ENCODE peak calls at places on chromosomes 6 and 20, in six cellular contexts. L is cardiac muscle cell, C is tibial artery, J is heart left ventricle, Z is GM23248, X is SK-N-SH. R is an unnamed sample. For H3K36me3, the result is how much of the 10 kb centered on the place peaks cover.

GRCh38 chr6:49787176-49787575 is at the start of gene PGK2:
- DNase-seq in L (no peak), J (no peak), X (no peak), Z (no peak), C (no peak), R (no peak)

GRCh38 chr6:105501945-105502344 is 99.1 kb upstream of the PREP start:
- DNase-seq in L (no peak), Z (no peak), C (no peak), X (no peak), J (no peak), R (no peak)

GRCh38 chr20:25148181-25148981 is 47.1 kb upstream of the ENTPD6 start:
- DNase-seq in J (no peak), Z (peak), L (peak), C (peak), X (peak), R (peak)

GRCh38 chr20:50470249-50470858 is 39.8 kb upstream of the PTPN1 start:
- DNase-seq in L (no peak), Z (peak), J (no peak), X (no peak), C (no peak), R (peak)

GRCh38 chr6:8182209-8182845 is 80.0 kb upstream of the EEF1E1 start:
- DNase-seq in Z (peak), L (peak), C (no peak), J (no peak), X (no peak), R (no peak)

GRCh38 chr6:44166116-44166515 is 7.5 kb downstream of the CAPN11 start:
- DNase-seq in Z (no peak), L (no peak), X (no peak), C (no peak), J (no peak), R (no peak)

GRCh38 chr6:8481727-8482126 is 46.4 kb upstream of the SLC35B3 start:
- DNase-seq in L (peak), C (no peak), J (no peak), Z (peak), X (no peak), R (no peak)

GRCh38 chr20:47126709-47127108 is 229.8 kb downstream of the ZMYND8 start:
- DNase-seq in X (no peak), J (no peak), C (no peak), Z (peak), L (peak), R (peak)

GRCh38 chr6:44649365-44650025 is 262.0 kb downstream of the CDC5L start:
- DNase-seq in X (no peak), L (peak), J (no peak), Z (peak), C (no peak), R (no peak)

GRCh38 chr6:116447496-116448011 is 13.6 kb upstream of the CALHM6 start:
- DNase-seq in C (no peak), Z (peak), L (peak), X (no peak), J (no peak), R (peak)

GRCh38 chr20:24962182-24962492 is 13.1 kb downstream of the CST7 start:
- DNase-seq in L (no peak), X (no peak), J (no peak), C (no peak), Z (no peak), R (no peak)

GRCh38 chr6:3228046-3228671 is 706 bp upstream of the TUBB2B start:
- DNase-seq in L (no peak), C (no peak), X (peak), J (no peak), Z (no peak), R (no peak)

GRCh38 chr20:38307371-38308046 is 3.6 kb downstream of the BPI start:
- DNase-seq in J (no peak), X (no peak), Z (peak), C (no peak), L (peak), R (peak)

GRCh38 chr6:4817551-4817950 is 41.3 kb downstream of the CDYL start:
- DNase-seq in J (no peak), C (no peak), Z (peak), X (no peak), L (no peak), R (no peak)

GRCh38 chr6:37485259-37485658 is 14.4 kb downstream of the CCDC167 start:
- DNase-seq in J (no peak), X (peak), L (no peak), C (no peak), Z (peak), R (no peak)

GRCh38 chr6:90297866-90298381 is 1.3 kb upstream of the BACH2 start:
- DNase-seq in C (no peak), X (no peak), J (no peak), Z (no peak), L (no peak), R (no peak)

GRCh38 chr6:551829-552350 is 105.0 kb downstream of the HUS1B start:
- DNase-seq in J (no peak), Z (no peak), C (no peak), X (no peak), L (no peak), R (no peak)

GRCh38 chr20:10438217-10438616 is 3.1 kb downstream of the SLX4IP start:
- DNase-seq in X (no peak), C (no peak), L (no peak), Z (no peak), J (no peak), R (no peak)

GRCh38 chr6:28446818-28447511 is 3.7 kb upstream of the ZSCAN23 start:
- DNase-seq in Z (peak), J (no peak), L (peak), X (peak), C (no peak), R (peak)
- H3K4me3 ChIP-seq in Z (peak), J (peak), L (peak), X (peak), C (peak), R (peak)

GRCh38 chr20:53582574-53583351 is 10.9 kb downstream of the ZNF217 start:
- DNase-seq in X (peak), Z (peak), J (no peak), L (peak), C (no peak), R (peak)

GRCh38 chr20:53579581-53580375 is 13.9 kb downstream of the ZNF217 start:
- DNase-seq in L (peak), Z (peak), C (no peak), X (no peak), J (no peak), R (no peak)

GRCh38 chr20:53580376-53581111 is 13.1 kb downstream of the ZNF217 start:
- DNase-seq in C (no peak), X (no peak), Z (peak), J (no peak), L (no peak), R (no peak)

GRCh38 chr20:53579266-53579580 is 14.4 kb downstream of the ZNF217 start:
- DNase-seq in C (no peak), L (no peak), J (no peak), Z (no peak), X (no peak), R (no peak)

DNA sequence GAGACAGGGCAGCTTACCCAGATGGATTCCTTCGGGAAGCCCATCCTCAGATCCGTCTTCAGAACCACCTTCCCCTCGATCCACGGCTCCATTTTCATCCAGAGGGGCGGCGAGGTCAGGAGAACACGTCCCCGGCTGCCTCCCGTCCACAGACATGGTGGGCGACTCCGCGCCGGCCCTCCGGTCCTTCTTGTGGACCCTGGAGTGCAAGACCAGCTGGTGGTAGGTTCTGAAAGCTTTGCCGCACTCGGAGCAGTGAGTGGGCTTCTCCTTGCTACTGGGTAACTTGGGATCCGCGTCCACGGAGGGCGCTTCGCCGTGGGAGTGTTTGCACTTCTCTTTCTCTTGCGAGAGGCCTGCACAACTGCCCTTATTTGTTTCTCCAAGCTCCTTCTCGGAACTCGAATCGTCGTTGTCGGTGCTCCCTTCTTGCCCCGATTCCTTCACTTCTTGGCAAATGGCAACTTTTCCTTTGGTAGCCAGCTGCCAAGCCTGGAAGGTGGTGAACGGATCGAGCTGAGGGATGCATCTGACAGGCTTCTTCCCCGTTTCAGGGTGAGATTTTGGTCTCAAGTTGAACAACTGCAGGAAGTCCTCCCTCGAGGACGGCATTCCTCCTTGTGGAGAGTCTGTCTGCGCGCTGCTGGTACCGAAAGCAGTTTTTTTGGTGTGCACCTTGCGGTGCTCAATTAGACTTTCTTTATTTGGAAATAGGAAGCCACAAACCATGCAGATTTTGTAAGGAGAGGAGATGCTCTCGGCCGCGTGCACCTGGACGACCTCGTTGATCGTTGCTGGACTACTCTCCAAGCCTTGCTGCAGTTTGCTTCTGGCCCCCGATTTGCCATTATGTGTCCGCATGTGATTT is 12.0 kb downstream of the ZNF217 start:
- DNase-seq in Z (no peak), L (no peak), X (no peak), C (no peak), J (no peak), R (no peak)
- H3K27ac ChIP-seq in Z (peak), L (peak), X (no peak), C (peak), J (peak), R (no peak)

GRCh38 chr20:56393653-56394052 is 1.2 kb downstream of the CSTF1 start:
- DNase-seq in C (no peak), J (no peak), Z (no peak), X (no peak), L (no peak), R (no peak)
- H3K36me3 ChIP-seq in C (under half), J (under half), Z (under half), X (under half), L (under half), R (under half)

DNA sequence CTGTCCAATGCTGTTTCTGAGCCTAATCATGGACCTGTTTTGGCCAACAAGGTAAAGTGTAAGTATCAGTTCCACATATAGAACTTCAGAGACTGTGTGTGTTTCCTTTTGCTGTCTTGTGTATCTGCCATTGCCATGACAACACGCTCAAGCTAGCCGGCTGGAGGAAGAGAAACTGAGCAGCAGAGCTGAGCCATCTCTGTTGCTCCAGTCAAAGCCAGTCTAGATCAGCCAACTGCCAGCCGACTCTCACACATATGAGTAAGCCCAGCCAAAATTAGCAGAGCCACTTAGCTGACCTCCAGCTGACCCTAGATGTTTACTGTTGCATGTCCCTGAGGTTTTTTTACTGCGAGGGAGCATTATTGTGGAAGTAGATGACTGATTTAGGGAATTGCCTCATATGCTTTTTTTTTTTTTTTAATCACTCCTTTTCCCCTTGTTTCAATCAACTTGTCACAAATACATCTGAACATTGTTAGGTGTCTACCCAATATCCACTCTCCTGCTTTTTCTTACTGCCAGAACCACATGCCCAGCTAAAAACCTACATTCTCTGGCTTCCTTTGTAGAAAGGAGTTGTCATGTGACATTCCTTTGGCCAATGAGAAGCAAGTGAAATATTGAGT is 304.2 kb upstream of the SUPT3H start:
- DNase-seq in Z (peak), X (no peak), C (no peak), L (peak), J (no peak), R (peak)
- H3K4me3 ChIP-seq in Z (no peak), X (no peak), C (no peak), L (no peak), J (no peak), R (no peak)

R was measured in brain microvascular endothelial cell.